ENCODE peak calls at places on chromosomes 7 and 10, in nine cellular contexts. C, N, A, J, Z, K, G, R and B are unnamed samples. For H3K4me1, the result is how much of the 10 kb centered on the place peaks cover.

GRCh38 chr10:3651969-3652653 is 132.9 kb downstream of the KLF6 start:
- DNase-seq in G (no peak), R (no peak), C (no peak), K (no peak), J (no peak), Z (no peak), N (no peak), A (no peak), B (no peak)

GRCh38 chr10:89003344-89003743 is 12.7 kb downstream of the FAS start:
- DNase-seq in J (no peak), N (no peak), G (no peak), R (no peak), Z (no peak), C (no peak), K (no peak), A (peak), B (no peak)

GRCh38 chr10:36677170-36677768 is 448.1 kb upstream of the ANKRD30A start:
- DNase-seq in R (no peak), G (no peak), C (no peak), J (no peak), A (peak), Z (no peak), K (no peak), N (no peak), B (no peak)

GRCh38 chr7:32516551-32517082 is 21.3 kb downstream of the AVL9 start:
- DNase-seq in G (no peak), A (no peak), K (no peak), R (no peak), J (no peak), Z (no peak), N (no peak), C (no peak), B (no peak)

GRCh38 chr10:16732376-16732775 is 84.8 kb downstream of the RSU1 start:
- DNase-seq in C (no peak), R (no peak), K (no peak), Z (no peak), N (no peak), J (no peak), G (no peak), A (peak), B (no peak)

GRCh38 chr7:109986701-109987100 is 1104.2 kb upstream of the LRRN3 start:
- DNase-seq in J (no peak), R (no peak), C (no peak), Z (no peak), G (no peak), N (no peak), K (no peak), A (no peak), B (peak)

GRCh38 chr7:42315631-42316030 is 78.6 kb upstream of the GLI3 start:
- DNase-seq in C (no peak), A (peak), J (no peak), G (no peak), N (no peak), R (no peak), Z (no peak), K (no peak), B (no peak)

GRCh38 chr10:13658864-13659685 is 72.3 kb downstream of the PRPF18 start:
- DNase-seq in R (no peak), Z (no peak), K (no peak), J (peak), G (peak), A (no peak), N (no peak), C (peak), B (no peak)

GRCh38 chr10:130455111-130455695 is 319.0 kb downstream of the GLRX3 start:
- DNase-seq in J (no peak), G (peak), N (no peak), R (peak), A (no peak), Z (no peak), K (no peak), C (no peak), B (no peak)

GRCh38 chr10:3720228-3721019 is 64.6 kb downstream of the KLF6 start:
- DNase-seq in Z (no peak), R (no peak), A (peak), C (peak), K (no peak), N (no peak), G (peak), J (peak), B (no peak)

GRCh38 chr7:1752771-1753562 is 82.9 kb downstream of the ELFN1 start:
- DNase-seq in R (no peak), Z (no peak), N (no peak), G (no peak), A (no peak), J (no peak), K (no peak), C (no peak), B (no peak)

GRCh38 chr10:77603529-77603927 is 34.1 kb downstream of the KCNMA1 start:
- DNase-seq in C (peak), Z (no peak), N (no peak), J (no peak), R (peak), K (no peak), G (no peak), A (peak), B (no peak)

GRCh38 chr10:88733215-88733614 is 26.6 kb upstream of the LIPN start:
- DNase-seq in C (no peak), R (no peak), J (no peak), G (no peak), A (no peak), K (no peak), N (no peak), Z (no peak), B (no peak)

GRCh38 chr7:121385056-121385799 is 10.9 kb downstream of the FAM3C start:
- DNase-seq in A (no peak), Z (no peak), G (no peak), N (no peak), J (no peak), R (no peak), C (no peak), K (no peak), B (no peak)

GRCh38 chr10:87700031-87700796 is 40.5 kb downstream of the PAPSS2 start:
- DNase-seq in C (no peak), G (no peak), A (peak), N (no peak), R (no peak), J (no peak), K (no peak), Z (no peak), B (no peak)

GRCh38 chr10:87705339-87705738 is 45.7 kb downstream of the PAPSS2 start:
- DNase-seq in C (no peak), K (no peak), A (peak), G (no peak), R (no peak), N (no peak), Z (no peak), J (no peak), B (no peak)

GRCh38 chr10:87702260-87702972 is 42.7 kb downstream of the PAPSS2 start:
- DNase-seq in K (no peak), J (no peak), A (no peak), Z (no peak), N (no peak), C (no peak), G (no peak), R (no peak), B (no peak)

GRCh38 chr10:87706731-87707130 is 47.1 kb downstream of the PAPSS2 start:
- DNase-seq in N (no peak), C (no peak), K (no peak), A (peak), Z (no peak), J (no peak), G (no peak), R (no peak), B (no peak)

DNA sequence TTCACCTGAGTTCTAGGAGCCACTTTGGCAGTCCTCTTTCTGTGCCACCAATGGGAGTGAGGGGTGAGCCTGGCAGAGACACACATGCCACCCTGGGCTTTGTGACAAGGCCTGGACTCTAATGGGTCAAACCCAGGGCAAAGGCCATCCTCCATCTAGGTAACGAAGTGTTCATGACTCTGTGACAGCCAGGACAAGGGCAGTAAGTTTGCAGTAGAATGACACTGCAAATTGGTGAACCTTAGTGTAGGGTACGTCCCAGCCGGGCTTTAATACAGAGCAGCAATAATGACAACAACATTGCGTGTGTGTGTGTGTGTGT is 43.3 kb downstream of the PAPSS2 start:
- DNase-seq in C (no peak), A (no peak), Z (no peak), K (no peak), G (no peak), R (no peak), N (no peak), J (no peak), B (no peak)
- H3K4me1 ChIP-seq in C (under half), A (under half), Z (under half), K (under half), G (under half), R (under half), N (under half), J (under half), B (under half)

DNA sequence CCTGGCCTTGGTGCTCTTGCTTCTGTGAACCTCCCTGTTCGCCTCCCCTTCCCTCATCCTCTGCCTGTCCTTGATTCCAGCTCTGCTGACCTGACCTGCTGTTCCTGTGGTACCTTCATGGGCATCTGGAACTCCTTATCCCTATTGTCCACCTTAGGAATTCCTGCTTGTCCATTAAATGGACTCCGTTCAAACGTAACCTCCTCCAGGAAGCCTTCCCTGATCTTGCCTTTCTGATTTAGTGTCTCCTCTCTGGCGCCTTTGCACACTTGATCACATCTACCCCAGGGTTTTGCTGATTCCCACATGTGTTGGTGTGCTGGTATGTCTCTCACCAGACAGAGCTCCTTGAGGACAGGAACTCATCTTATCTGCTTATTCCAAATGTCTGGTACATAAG is 20.9 kb downstream of the TSPAN15 start:
- DNase-seq in G (no peak), N (no peak), Z (no peak), J (no peak), K (no peak), C (no peak), A (no peak), R (no peak), B (no peak)
- H3K4me1 ChIP-seq in G (under half), N (under half), Z (under half), J (half or more), K (under half), C (half or more), A (under half), R (under half), B (under half)

GRCh38 chr7:12094365-12094921 is 116.7 kb upstream of the TMEM106B start:
- DNase-seq in K (no peak), R (peak), J (no peak), Z (no peak), G (no peak), A (no peak), N (no peak), C (no peak), B (no peak)
- H3K4me1 ChIP-seq in K (under half), R (under half), J (under half), Z (under half), G (under half), A (under half), N (under half), C (under half), B (under half)

DNA sequence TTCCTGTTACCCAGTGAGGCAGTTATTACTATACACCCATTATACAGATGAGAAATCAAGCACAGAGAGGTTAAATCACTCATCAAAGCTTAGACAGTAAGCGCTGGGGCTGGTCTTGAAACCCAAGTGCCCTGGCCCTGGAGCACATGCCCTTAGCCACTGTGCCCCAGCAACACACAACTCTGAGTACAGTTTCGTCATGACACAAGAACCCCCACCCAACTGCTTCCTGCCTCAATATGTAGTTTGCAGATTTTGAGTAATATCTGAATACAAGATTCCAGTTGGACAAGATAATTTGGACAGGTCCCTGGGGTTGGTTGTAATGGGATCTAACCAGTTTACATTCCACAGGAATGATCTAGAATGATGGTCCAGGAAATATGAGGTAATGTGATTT is 62.8 kb downstream of the SH3PXD2A start:
- DNase-seq in R (no peak), N (no peak), J (peak), K (no peak), Z (no peak), A (peak), C (peak), G (no peak), B (no peak)
- H3K4me1 ChIP-seq in R (under half), N (under half), J (half or more), K (under half), Z (under half), A (under half), C (under half), G (under half), B (under half)